ENCODE peak calls at places on chromosome 14, in ten cellular contexts. T is AG10803, P is heart right ventricle, U is Peyer's patch, G is right lobe of liver, S is fibroblast of pulmonary artery, N is fibroblast of lung, I is transverse colon, D is endothelial cell, K is right atrium auricular region. L is an unnamed sample.
A peak's percentile ranks its signal among the peaks of the same experiment; 100 is the strongest.

GRCh38 chr14:65170768-65171251 is 68.5 kb upstream of the MAX start:
- DNase-seq in T (peak; percentile 77), S (peak; percentile 86), D (peak; percentile 49), P (peak; percentile 8), K (no peak), N (peak; percentile 89), I (peak; percentile 17), G (no peak), U (peak; percentile 54), L (no peak)

GRCh38 chr14:64763801-64764511 is 59.7 kb downstream of the PLEKHG3 start:
- DNase-seq in K (no peak), S (peak; percentile 54), N (peak; percentile 37), P (no peak), D (no peak), I (peak; percentile 8), G (no peak), U (no peak), T (peak; percentile 74), L (no peak)

GRCh38 chr14:100851586-100851916 is 25.6 kb downstream of the MEG3 start:
- DNase-seq in K (no peak), S (no peak), P (no peak), I (no peak), N (no peak), D (no peak), G (no peak), T (no peak), U (no peak), L (no peak)

GRCh38 chr14:49294736-49295135 is 291.4 kb downstream of the RPS29 start:
- DNase-seq in K (no peak), P (no peak), N (no peak), T (no peak), G (no peak), S (no peak), U (no peak), D (no peak), I (no peak), L (no peak)

GRCh38 chr14:92645841-92646478 is 102.5 kb downstream of the LGMN start:
- DNase-seq in G (no peak), K (no peak), N (peak; percentile 84), D (no peak), I (no peak), S (peak; percentile 75), T (peak; percentile 93), P (no peak), U (no peak), L (no peak)

GRCh38 chr14:34461334-34462131 is 507 bp downstream of the SPTSSA start:
- DNase-seq in D (peak; percentile 50), T (peak; percentile 26), S (peak; percentile 51), G (peak; percentile 58), N (peak; percentile 47), U (peak; percentile 29), I (peak; percentile 65), P (peak; percentile 48), K (peak; percentile 73), L (no peak)

GRCh38 chr14:89779707-89780106 is 174.8 kb downstream of the EFCAB11 start:
- DNase-seq in G (no peak), K (no peak), P (no peak), U (no peak), D (no peak), I (no peak), T (no peak), S (no peak), N (no peak), L (no peak)

GRCh38 chr14:88895116-88895515 is 70.7 kb downstream of the TTC8 start:
- DNase-seq in G (no peak), P (no peak), T (peak; percentile 63), D (no peak), N (peak; percentile 68), I (no peak), U (no peak), S (peak; percentile 21), K (no peak), L (no peak)

GRCh38 chr14:65433646-65434045 is 21.1 kb downstream of the FUT8 start:
- DNase-seq in G (no peak), S (no peak), T (no peak), N (no peak), K (no peak), D (no peak), U (no peak), I (no peak), P (no peak), L (no peak)

GRCh38 chr14:66105819-66106218 is 380.4 kb upstream of the CCDC196 start:
- DNase-seq in U (no peak), I (no peak), P (no peak), D (no peak), G (no peak), S (peak; percentile 76), K (no peak), T (peak; percentile 63), N (peak; percentile 64), L (no peak)

GRCh38 chr14:95498622-95499353 is 17.7 kb downstream of the SYNE3 start:
- DNase-seq in G (no peak), I (no peak), U (no peak), S (no peak), T (no peak), P (no peak), N (no peak), K (no peak), D (no peak), L (no peak)

GRCh38 chr14:81710232-81710845 is 176.7 kb upstream of the SEL1L start:
- DNase-seq in I (no peak), D (peak; percentile 33), P (peak; percentile 8), G (no peak), U (no peak), S (peak; percentile 27), K (no peak), T (peak; percentile 6), N (peak; percentile 3), L (no peak)

GRCh38 chr14:102085503-102085902 is 1.3 kb downstream of the HSP90AA1 start:
- DNase-seq in N (no peak), P (no peak), K (no peak), I (peak; percentile 14), D (no peak), G (no peak), T (no peak), U (no peak), S (no peak), L (no peak)

GRCh38 chr14:102088012-102088792 is 1.4 kb upstream of the HSP90AA1 start:
- DNase-seq in U (peak; percentile 62), P (peak; percentile 51), I (peak; percentile 56), S (peak; percentile 17), T (peak; percentile 29), N (no peak), G (peak; percentile 70), K (peak; percentile 77), D (peak; percentile 58), L (no peak)

GRCh38 chr14:102086346-102086971 is 385 bp downstream of the HSP90AA1 start:
- DNase-seq in K (no peak), U (peak; percentile 57), S (peak; percentile 63), T (peak; percentile 68), G (peak; percentile 61), P (peak; percentile 62), N (peak; percentile 66), D (no peak), I (peak; percentile 60), L (no peak)

GRCh38 chr14:102087762-102088011 is 843 bp upstream of the HSP90AA1 start:
- DNase-seq in S (no peak), P (no peak), G (no peak), N (no peak), K (no peak), U (no peak), I (no peak), T (no peak), D (no peak), L (no peak)

GRCh38 chr14:102086972-102087761 is at the start of gene HSP90AA1:
- DNase-seq in U (peak; percentile 92), I (peak; percentile 94), K (peak; percentile 95), S (peak; percentile 93), P (peak; percentile 95), D (peak; percentile 99), N (peak; percentile 85), T (peak; percentile 88), G (peak; percentile 94), L (peak; percentile 98)
- TF ChIP-seq CTCF in U (no peak), I (no peak), K (peak; percentile 41), S (no peak), P (no peak), D (no peak), N (no peak), T (peak; percentile 18), G (peak; percentile 19), L (no peak)

DNA sequence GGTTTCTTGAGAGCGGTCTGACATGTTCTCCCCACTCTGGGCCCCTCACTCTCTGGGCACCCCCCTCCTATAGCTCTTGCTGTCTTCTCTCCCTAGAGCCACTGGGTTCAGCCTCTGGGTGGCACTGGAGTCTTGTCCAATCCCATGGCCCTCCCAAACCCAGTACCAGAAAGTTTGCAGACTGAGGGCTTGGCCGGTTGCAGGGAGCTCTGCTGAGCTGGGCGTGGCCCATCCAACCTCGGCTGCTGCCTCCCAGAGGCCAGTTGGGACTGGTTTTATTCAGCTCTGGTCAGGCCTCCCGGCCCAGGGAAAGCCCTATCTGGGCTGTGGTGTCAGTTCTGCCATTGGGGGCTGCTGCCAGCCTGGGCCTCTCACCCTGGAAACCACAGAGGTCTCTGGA is 37.9 kb downstream of the ISCA2 start:
- DNase-seq in D (no peak), N (peak; percentile 31), S (peak; percentile 65), U (no peak), T (peak; percentile 51), P (peak; percentile 38), K (no peak), I (peak; percentile 28), G (no peak), L (no peak)
- TF ChIP-seq CTCF in D (no peak), N (peak; percentile 52), S (peak; percentile 33), U (no peak), T (peak; percentile 26), P (peak; percentile 39), K (peak; percentile 36), I (no peak), G (no peak), L (peak; percentile 46)

DNA sequence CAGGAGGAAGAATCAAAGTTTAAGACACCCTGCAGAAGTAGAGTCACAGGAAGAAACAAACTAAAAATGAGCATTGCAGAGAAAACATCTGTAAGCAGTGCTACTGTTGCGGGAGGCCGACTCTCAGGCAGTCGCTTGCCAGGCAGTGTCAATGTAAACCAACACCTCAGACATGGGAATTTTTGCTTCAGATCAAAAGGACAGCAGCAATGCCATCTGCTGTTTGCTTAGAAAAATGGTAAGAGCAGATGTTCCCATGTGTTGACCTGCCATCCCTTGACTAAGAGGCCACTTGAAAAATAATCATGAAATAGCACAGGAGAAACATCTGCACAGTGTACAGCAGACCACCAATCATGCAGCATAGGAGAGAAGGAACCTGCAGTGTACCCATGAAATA is 196.6 kb downstream of the SLC25A21 start:
- DNase-seq in N (no peak), G (no peak), I (no peak), T (no peak), S (no peak), K (no peak), U (no peak), D (no peak), P (no peak), L (no peak)
- TF ChIP-seq CTCF in N (no peak), G (no peak), I (no peak), T (no peak), S (no peak), K (no peak), U (no peak), D (no peak), P (no peak), L (no peak)

DNA sequence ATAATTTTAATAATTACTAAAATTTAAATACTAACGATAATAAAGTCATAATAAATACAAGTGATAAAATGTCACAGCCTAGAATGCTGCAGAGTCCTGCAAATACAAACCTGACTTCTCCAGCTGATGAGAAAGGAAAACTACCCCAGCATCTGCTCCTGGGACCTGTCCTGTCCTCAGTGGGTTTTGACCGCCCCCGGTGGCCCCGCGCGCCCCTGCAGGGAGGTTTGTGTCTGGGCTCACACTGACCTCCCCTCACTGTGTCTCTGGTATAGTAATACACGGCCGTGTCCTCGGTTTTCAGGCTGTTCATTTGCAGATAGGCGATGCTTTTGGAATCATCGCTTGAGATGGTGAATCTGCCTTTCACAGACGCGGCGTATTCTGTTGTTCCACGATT is 1139.4 kb downstream of the TMEM121 start:
- DNase-seq in D (no peak), T (no peak), G (no peak), P (no peak), U (no peak), N (no peak), S (no peak), K (no peak), I (no peak), L (no peak)
- TF ChIP-seq CTCF in D (no peak), T (no peak), G (no peak), P (no peak), U (no peak), N (no peak), S (no peak), K (no peak), I (no peak), L (no peak)